ENCODE peak calls at places on chromosomes 7 and 10, in ten cellular contexts. B, H, P, L, O, D, Y, Q, U and Z are unnamed samples.

GRCh38 chr10:103504181-103504783 is 10.8 kb downstream of the NEURL1 start:
- DNase-seq in B (peak), H (no peak), P (no peak), L (no peak), O (peak), D (no peak), Y (peak), Q (peak), U (peak), Z (no peak)

GRCh38 chr7:77538186-77538907 is 1.3 kb downstream of the PTPN12 start:
- DNase-seq in B (no peak), H (peak), P (peak), L (no peak), O (peak), D (no peak), Y (peak), Q (peak), U (peak), Z (peak)

GRCh38 chr10:108496131-108496530 is 1331.6 kb upstream of the SORCS1 start:
- DNase-seq in B (no peak), H (no peak), P (no peak), L (no peak), O (peak), D (no peak), Y (no peak), Q (no peak), U (no peak), Z (no peak)

GRCh38 chr7:101174322-101174854 is 5.7 kb downstream of the NAT16 start:
- DNase-seq in B (no peak), H (no peak), P (no peak), L (no peak), O (no peak), D (no peak), Y (no peak), Q (no peak), U (no peak), Z (no peak)

GRCh38 chr10:42981358-42982236 is 95.3 kb upstream of the RET start:
- DNase-seq in B (no peak), H (no peak), P (no peak), L (no peak), O (no peak), D (no peak), Y (no peak), Q (no peak), U (no peak), Z (no peak)

GRCh38 chr7:31020652-31021051 is 31.5 kb upstream of the ADCYAP1R1 start:
- DNase-seq in B (no peak), H (no peak), P (no peak), L (no peak), O (no peak), D (no peak), Y (no peak), Q (no peak), U (no peak), Z (no peak)

GRCh38 chr7:45278763-45279420 is 121.3 kb downstream of the RAMP3 start:
- DNase-seq in B (no peak), H (no peak), P (no peak), L (no peak), O (no peak), D (no peak), Y (no peak), Q (no peak), U (no peak), Z (no peak)

GRCh38 chr10:132630666-132631347 is 93.2 kb downstream of the INPP5A start:
- DNase-seq in B (no peak), H (no peak), P (no peak), L (no peak), O (peak), D (no peak), Y (no peak), Q (no peak), U (no peak), Z (peak)

GRCh38 chr7:108051449-108051848 is 48.5 kb upstream of the LAMB1 start:
- DNase-seq in B (no peak), H (no peak), P (no peak), L (no peak), O (no peak), D (no peak), Y (peak), Q (no peak), U (no peak), Z (no peak)

GRCh38 chr10:71268247-71268691 is 50.8 kb upstream of the SLC29A3 start:
- DNase-seq in B (no peak), H (peak), P (no peak), L (no peak), O (peak), D (no peak), Y (peak), Q (no peak), U (no peak), Z (no peak)

GRCh38 chr10:9296206-9296605 is 1241.7 kb downstream of the GATA3 start:
- DNase-seq in B (no peak), H (no peak), P (no peak), L (no peak), O (peak), D (no peak), Y (no peak), Q (no peak), U (no peak), Z (no peak)

GRCh38 chr7:140458191-140458590 is 21.1 kb downstream of the MKRN1 start:
- DNase-seq in B (no peak), H (no peak), P (no peak), L (no peak), O (no peak), D (no peak), Y (no peak), Q (no peak), U (no peak), Z (no peak)

GRCh38 chr10:95531994-95532399 is 29.2 kb downstream of the SORBS1 start:
- DNase-seq in B (no peak), H (no peak), P (no peak), L (no peak), O (no peak), D (no peak), Y (no peak), Q (no peak), U (no peak), Z (no peak)

GRCh38 chr10:96133135-96133534 is 3.0 kb downstream of the ZNF518A start:
- DNase-seq in B (no peak), H (no peak), P (no peak), L (no peak), O (no peak), D (no peak), Y (peak), Q (no peak), U (no peak), Z (no peak)

GRCh38 chr10:3107426-3107961 is 40.1 kb downstream of the PFKP start:
- DNase-seq in B (no peak), H (peak), P (peak), L (no peak), O (peak), D (no peak), Y (peak), Q (peak), U (no peak), Z (peak)

GRCh38 chr7:50625360-50625759 is 60.2 kb upstream of the DDC start:
- DNase-seq in B (no peak), H (no peak), P (no peak), L (no peak), O (no peak), D (no peak), Y (no peak), Q (no peak), U (no peak), Z (no peak)

GRCh38 chr10:28120043-28120749 is 121.3 kb upstream of the ODAD2 start:
- DNase-seq in B (no peak), H (peak), P (no peak), L (no peak), O (peak), D (no peak), Y (no peak), Q (no peak), U (no peak), Z (no peak)

GRCh38 chr7:47962262-47962661 is 14.0 kb upstream of the PKD1L1 start:
- DNase-seq in B (no peak), H (no peak), P (no peak), L (no peak), O (no peak), D (no peak), Y (no peak), Q (no peak), U (no peak), Z (no peak)

GRCh38 chr10:22823109-22823508 is 104.7 kb upstream of the ARMC3 start:
- DNase-seq in B (no peak), H (no peak), P (no peak), L (no peak), O (peak), D (no peak), Y (peak), Q (no peak), U (no peak), Z (no peak)

GRCh38 chr7:35716038-35716803 is 21.3 kb upstream of the HERPUD2 start:
- DNase-seq in B (no peak), H (peak), P (no peak), L (no peak), O (peak), D (no peak), Y (peak), Q (no peak), U (no peak), Z (peak)

GRCh38 chr7:73742753-73743641 is 4.4 kb upstream of the ABHD11 start:
- DNase-seq in B (no peak), H (peak), P (no peak), L (no peak), O (no peak), D (no peak), Y (no peak), Q (no peak), U (no peak), Z (no peak)

GRCh38 chr7:33824911-33825459 is 80.4 kb upstream of the BMPER start:
- DNase-seq in B (no peak), H (no peak), P (no peak), L (no peak), O (no peak), D (no peak), Y (no peak), Q (no peak), U (no peak), Z (no peak)

GRCh38 chr7:65809259-65809981 is 63.5 kb upstream of the VKORC1L1 start:
- DNase-seq in B (no peak), H (no peak), P (no peak), L (no peak), O (no peak), D (no peak), Y (no peak), Q (no peak), U (no peak), Z (no peak)

GRCh38 chr10:86333813-86334514 is 32.6 kb downstream of the GRID1 start:
- DNase-seq in B (no peak), H (no peak), P (no peak), L (no peak), O (no peak), D (no peak), Y (no peak), Q (no peak), U (no peak), Z (no peak)

GRCh38 chr7:69256634-69257081 is 341.6 kb upstream of the AUTS2 start:
- DNase-seq in B (no peak), H (no peak), P (no peak), L (no peak), O (peak), D (no peak), Y (no peak), Q (no peak), U (no peak), Z (peak)

GRCh38 chr7:30713397-30713796 is 31.1 kb upstream of the CRHR2 start:
- DNase-seq in B (no peak), H (no peak), P (no peak), L (no peak), O (no peak), D (no peak), Y (no peak), Q (no peak), U (no peak), Z (no peak)

GRCh38 chr7:39534599-39534998 is 31.6 kb upstream of the YAE1 start:
- DNase-seq in B (no peak), H (no peak), P (no peak), L (no peak), O (no peak), D (no peak), Y (no peak), Q (no peak), U (no peak), Z (no peak)